ENCODE peak calls at places on chromosomes 13 and 19, in six cellular contexts. F is Peyer's patch, V is thoracic aorta, L is cardiac fibroblast, N is WERI-Rb-1, P is heart right ventricle. C is an unnamed sample.

GRCh38 chr13:96159731-96160130 is 69.8 kb downstream of the HS6ST3 start:
- DNase-seq in F (no peak), V (no peak), L (no peak), N (no peak), P (no peak), C (no peak)

GRCh38 chr13:53112522-53112921 is 83.9 kb downstream of the OLFM4 start:
- DNase-seq in F (no peak), V (no peak), L (no peak), N (no peak), P (no peak), C (no peak)

GRCh38 chr13:50845211-50845610 is 1.7 kb upstream of the DLEU7 start:
- DNase-seq in F (no peak), V (no peak), L (no peak), N (no peak), P (no peak), C (no peak)

GRCh38 chr13:48749699-48750473 is 96.2 kb downstream of the CYSLTR2 start:
- DNase-seq in F (peak), V (peak), L (peak), N (no peak), P (peak), C (peak)

GRCh38 chr19:55103190-55103589 is 14.2 kb downstream of the PPP1R12C start:
- DNase-seq in F (no peak), V (no peak), L (no peak), N (no peak), P (no peak), C (no peak)

GRCh38 chr13:23656637-23657036 is 86.4 kb downstream of the TNFRSF19 start:
- DNase-seq in F (no peak), V (no peak), L (peak), N (no peak), P (peak), C (peak)

GRCh38 chr19:51339687-51340656 is 2.0 kb downstream of the VSIG10L start:
- DNase-seq in F (peak), V (peak), L (peak), N (peak), P (peak), C (no peak)

GRCh38 chr13:19618925-19619324 is 14.5 kb upstream of the MPHOSPH8 start:
- DNase-seq in F (no peak), V (no peak), L (peak), N (peak), P (no peak), C (no peak)

GRCh38 chr13:27118428-27119054 is 53.1 kb downstream of the USP12 start:
- DNase-seq in F (no peak), V (no peak), L (no peak), N (no peak), P (no peak), C (no peak)
- H3K4me3 ChIP-seq in F (no peak), V (no peak), L (no peak), N (no peak), P (no peak), C (no peak)

GRCh38 chr19:12983561-12984142 is 11.6 kb upstream of the NFIX start:
- DNase-seq in F (peak), V (no peak), L (peak), N (peak), P (peak), C (no peak)
- TF ChIP-seq CTCF in F (peak), V (peak), L (peak), N (peak), P (peak), C (peak)

GRCh38 chr13:112684444-112684843 is 5.4 kb upstream of the ATP11A start:
- DNase-seq in F (no peak), V (no peak), L (no peak), N (no peak), P (no peak), C (no peak)
- H3K4me3 ChIP-seq in F (no peak), V (no peak), L (no peak), N (no peak), P (no peak), C (no peak)

DNA sequence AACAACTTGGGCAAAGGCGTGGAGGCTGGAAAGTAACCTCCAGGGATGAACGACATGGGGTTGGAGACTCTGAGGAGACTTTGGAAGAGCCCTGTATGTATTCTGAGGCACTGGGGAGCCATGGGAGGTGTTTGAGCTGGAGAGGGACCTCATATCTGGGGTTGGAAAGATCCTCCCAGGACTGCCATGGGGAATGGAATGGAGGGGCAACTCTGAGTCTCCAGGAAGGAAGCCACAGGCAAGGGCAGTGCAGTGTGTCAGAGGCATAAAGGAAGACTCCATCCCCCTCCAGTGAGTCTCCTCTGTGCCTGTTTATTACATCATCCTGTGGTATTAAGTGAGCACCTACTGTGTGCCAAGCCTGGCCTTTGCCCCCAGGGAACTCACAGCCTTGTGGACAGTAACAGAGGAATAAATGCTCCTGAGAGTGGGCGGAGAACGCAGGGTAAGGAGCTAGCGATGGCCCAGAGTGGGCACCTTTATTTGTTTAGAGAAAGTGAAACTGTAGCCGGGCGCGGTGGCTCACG is 7.7 kb downstream of the PEAK3 start:
- DNase-seq in F (no peak), V (no peak), L (no peak), N (no peak), P (no peak), C (no peak)
- TF ChIP-seq CTCF in F (no peak), V (no peak), L (no peak), N (no peak), P (no peak), C (no peak)

DNA sequence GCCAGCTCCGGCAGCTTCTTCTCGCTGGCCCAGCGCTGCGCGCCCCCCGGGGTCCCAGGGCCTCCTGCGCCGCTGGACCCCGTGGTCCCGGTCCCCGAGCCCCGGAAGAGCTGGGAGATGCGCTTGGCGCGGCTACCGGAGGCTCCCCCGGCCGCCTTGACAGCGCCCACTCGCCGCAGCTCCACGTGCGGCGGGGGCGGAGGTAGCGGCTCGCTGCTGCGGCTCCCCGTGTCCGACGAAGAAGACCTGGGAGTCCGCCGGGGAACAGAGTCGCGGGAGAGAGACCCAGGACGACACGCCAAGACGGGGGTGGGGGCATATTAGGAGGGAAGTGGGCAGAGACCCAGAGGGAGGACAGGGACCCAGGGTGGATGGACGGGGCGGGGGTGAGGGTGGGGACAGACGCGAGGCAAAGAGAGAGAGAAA is 997 bp downstream of the RASIP1 start:
- DNase-seq in F (no peak), V (no peak), L (no peak), N (no peak), P (no peak), C (no peak)
- H3K4me3 ChIP-seq in F (peak), V (peak), L (no peak), N (peak), P (peak), C (peak)

DNA sequence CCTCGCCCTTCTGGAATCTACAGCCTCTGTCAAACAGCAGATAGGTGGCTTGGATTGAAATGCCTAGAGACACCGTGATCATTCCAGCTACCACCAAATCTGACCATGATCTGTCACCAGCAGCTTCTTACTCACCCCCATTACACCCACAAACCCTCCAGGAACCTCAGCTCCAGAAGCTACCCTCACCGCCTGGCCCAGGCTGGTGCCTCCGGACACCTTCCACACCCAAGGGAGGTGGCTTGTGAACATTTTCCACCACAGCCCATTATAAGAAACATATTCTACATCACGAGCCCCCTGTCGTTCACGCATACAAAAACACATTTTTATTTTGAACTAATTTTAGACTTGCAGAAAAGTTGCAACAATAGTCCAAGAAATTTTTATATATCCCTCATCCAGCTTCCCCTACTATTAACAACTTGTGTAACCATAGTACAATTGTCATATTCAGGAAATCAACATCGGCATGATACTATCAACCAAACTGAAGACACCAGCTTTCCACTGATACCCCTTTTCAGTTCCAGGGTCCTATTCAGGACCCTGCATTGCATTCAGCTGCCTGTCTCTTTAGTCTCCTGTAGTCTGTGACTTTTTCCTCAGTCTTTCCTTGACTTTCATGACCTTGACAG is 15.4 kb upstream of the UBE2L5 start:
- DNase-seq in F (no peak), V (no peak), L (no peak), N (no peak), P (no peak), C (no peak)
- TF ChIP-seq CTCF in F (no peak), V (no peak), L (no peak), N (no peak), P (no peak), C (no peak)

GRCh38 chr19:2728783-2729387 is 7.7 kb upstream of the DIRAS1 start:
- DNase-seq in F (no peak), V (no peak), L (no peak), N (no peak), P (no peak), C (no peak)

GRCh38 chr19:2726160-2726855 is 5.1 kb upstream of the DIRAS1 start:
- DNase-seq in F (no peak), V (no peak), L (no peak), N (no peak), P (no peak), C (no peak)

GRCh38 chr19:2727640-2727944 is 6.4 kb upstream of the DIRAS1 start:
- DNase-seq in F (no peak), V (no peak), L (peak), N (no peak), P (no peak), C (no peak)

GRCh38 chr19:2724148-2724557 is 3.0 kb upstream of the DIRAS1 start:
- DNase-seq in F (no peak), V (no peak), L (no peak), N (no peak), P (no peak), C (no peak)

GRCh38 chr19:2726904-2727639 is 5.9 kb upstream of the DIRAS1 start:
- DNase-seq in F (no peak), V (no peak), L (no peak), N (no peak), P (no peak), C (no peak)
- H3K4me3 ChIP-seq in F (no peak), V (no peak), L (no peak), N (no peak), P (no peak), C (no peak)